ENCODE peak calls at places on chromosomes 3 and 15, in ten cellular contexts. T is cardiac fibroblast, M is tibial nerve, D is thyroid gland, X is GM23338, N is cardiac muscle cell, A is HCT116, S is bronchial epithelial cell, Z is uterus, L is adrenal gland. W is an unnamed sample.

GRCh38 chr15:23546158-23546557 is 19.3 kb upstream of the MKRN3 start:
- DNase-seq in X (no peak), Z (no peak), D (no peak), N (no peak), A (no peak), L (no peak), T (no peak), M (no peak), S (no peak), W (no peak)

GRCh38 chr3:120743081-120743365 is 479 bp downstream of the GTF2E1 start:
- DNase-seq in T (no peak), X (no peak), N (no peak), S (peak), Z (no peak), L (no peak), M (no peak), A (no peak), D (no peak), W (peak)

GRCh38 chr15:77863491-77864105 is 213.9 kb downstream of the TBC1D2B start:
- DNase-seq in Z (peak), X (no peak), M (no peak), S (no peak), T (no peak), L (no peak), N (no peak), D (no peak), A (no peak), W (no peak)

GRCh38 chr3:165202995-165203394 is 6.8 kb upstream of the SLITRK3 start:
- DNase-seq in N (no peak), T (no peak), L (no peak), S (no peak), D (no peak), M (no peak), A (no peak), Z (no peak), X (no peak), W (no peak)

GRCh38 chr15:68774521-68775293 is 46.0 kb downstream of the ANP32A start:
- DNase-seq in X (no peak), D (no peak), N (peak), A (no peak), T (peak), L (no peak), Z (no peak), M (peak), S (no peak), W (no peak)

GRCh38 chr15:86691091-86691490 is 611.4 kb downstream of the AGBL1 start:
- DNase-seq in A (no peak), N (no peak), M (no peak), S (no peak), T (no peak), D (peak), Z (no peak), X (peak), L (no peak), W (no peak)

GRCh38 chr15:47422901-47423300 is 294.4 kb upstream of the SEMA6D start:
- DNase-seq in S (peak), Z (no peak), D (no peak), T (no peak), X (no peak), A (no peak), L (no peak), M (no peak), N (no peak), W (peak)

GRCh38 chr15:73375755-73376305 is 7.1 kb upstream of the HCN4 start:
- DNase-seq in D (peak), N (no peak), Z (no peak), T (no peak), S (no peak), X (no peak), L (no peak), A (no peak), M (no peak), W (no peak)

GRCh38 chr3:179853176-179853575 is 183.6 kb downstream of the PEX5L start:
- DNase-seq in S (no peak), A (no peak), N (no peak), L (no peak), D (no peak), X (no peak), M (no peak), Z (no peak), T (peak), W (peak)

GRCh38 chr3:193968575-193968974 is 167.4 kb upstream of the HES1 start:
- DNase-seq in N (no peak), S (no peak), Z (no peak), M (no peak), L (no peak), T (no peak), D (no peak), A (no peak), X (peak), W (no peak)
- TF ChIP-seq CTCF in N (no peak), S (no peak), Z (no peak), M (no peak), L (no peak), T (no peak), D (no peak), A (no peak), X (no peak), W (no peak)

DNA sequence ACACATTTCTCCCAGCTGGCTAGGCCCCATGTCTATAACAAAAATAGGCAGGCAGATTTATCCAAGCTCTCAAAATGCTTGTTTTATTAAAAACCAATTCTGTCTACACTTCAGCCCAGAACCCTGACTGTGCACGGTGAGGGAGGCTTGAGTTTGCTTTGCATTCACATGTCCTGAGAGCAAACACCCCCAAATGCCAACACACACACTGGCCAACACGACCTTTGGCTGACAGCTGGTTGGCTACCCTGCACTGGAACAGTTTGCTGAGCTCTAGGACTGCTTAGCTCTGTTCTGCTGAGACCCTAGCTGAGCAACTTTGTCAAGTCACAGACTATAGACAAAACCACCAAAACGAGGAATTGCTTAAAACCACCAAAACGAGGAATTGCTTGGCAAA is 3.6 kb downstream of the STIMATE start:
- DNase-seq in D (peak), Z (no peak), A (no peak), X (no peak), T (no peak), M (no peak), L (no peak), N (no peak), S (no peak), W (peak)
- H3K4me3 ChIP-seq in D (no peak), Z (no peak), A (no peak), X (no peak), T (no peak), M (no peak), L (no peak), N (no peak), S (no peak), W (no peak)

GRCh38 chr3:98612587-98612986 is 19.2 kb upstream of the CPOX start:
- DNase-seq in M (no peak), N (peak), S (no peak), L (no peak), Z (no peak), X (peak), A (no peak), D (peak), T (peak), W (no peak)
- TF ChIP-seq CTCF in M (no peak), N (no peak), S (no peak), L (no peak), Z (no peak), X (peak), A (peak), D (no peak), T (peak), W (no peak)

GRCh38 chr3:8780279-8780678 is 10.9 kb upstream of the OXTR start:
- DNase-seq in T (no peak), L (no peak), X (no peak), S (no peak), A (no peak), Z (no peak), D (no peak), N (no peak), M (no peak), W (no peak)

GRCh38 chr3:8790529-8790928 is 21.1 kb upstream of the OXTR start:
- DNase-seq in L (no peak), A (no peak), T (no peak), Z (no peak), N (no peak), S (no peak), X (no peak), M (no peak), D (no peak), W (no peak)

DNA sequence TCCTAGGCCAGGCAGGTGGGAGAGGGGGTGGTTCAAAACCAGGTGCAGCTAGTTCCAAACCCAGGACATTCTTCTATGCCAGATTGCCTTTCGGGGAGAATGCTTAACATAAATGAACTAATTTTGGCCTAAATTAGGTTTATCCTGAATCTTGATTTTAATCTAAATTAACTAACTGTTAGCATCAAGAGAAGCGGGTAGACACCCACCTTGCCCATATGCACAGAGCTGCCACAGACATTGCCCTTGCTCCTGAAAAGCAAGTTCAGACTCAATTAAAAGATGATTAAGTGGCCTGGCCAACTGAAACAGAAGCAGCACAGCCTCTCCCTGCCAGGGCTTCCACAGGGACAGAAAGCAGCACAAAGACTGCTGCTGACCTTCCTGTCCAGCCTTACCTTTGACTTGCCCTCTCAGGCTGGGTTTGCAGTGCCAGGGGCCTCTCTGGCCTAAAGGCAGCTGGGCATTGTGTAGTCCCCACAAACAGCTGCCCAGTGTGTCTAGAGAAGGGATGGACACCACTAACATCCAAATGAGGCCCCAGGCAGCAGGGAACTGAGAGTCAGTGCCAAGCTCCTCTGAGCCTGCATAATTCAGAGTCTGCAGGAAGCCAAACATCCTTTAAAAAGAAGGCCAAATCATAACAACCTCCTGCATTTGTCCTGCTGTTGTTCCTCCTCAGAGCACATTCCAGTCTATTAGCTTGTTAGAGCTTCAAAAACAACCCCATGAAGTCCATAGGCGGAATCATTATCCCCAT is 15.4 kb upstream of the OXTR start:
- DNase-seq in Z (no peak), T (no peak), M (no peak), N (no peak), X (no peak), A (no peak), L (no peak), S (no peak), D (no peak), W (no peak)
- H3K4me3 ChIP-seq in Z (no peak), T (no peak), M (no peak), N (no peak), X (no peak), A (no peak), L (no peak), S (no peak), D (no peak), W (no peak)

GRCh38 chr3:152835311-152836102 is 576 bp downstream of the P2RY1 start:
- DNase-seq in A (no peak), X (peak), Z (peak), M (peak), N (peak), T (peak), D (peak), S (peak), L (peak), W (peak)
- TF ChIP-seq CTCF in A (peak), X (peak), Z (peak), M (no peak), N (peak), T (peak), D (no peak), S (peak), L (no peak), W (no peak)

GRCh38 chr15:45645026-45645980 is 10.5 kb downstream of the SQOR start:
- DNase-seq in D (no peak), L (no peak), A (no peak), N (peak), S (peak), X (no peak), M (peak), Z (no peak), T (peak), W (peak)
- H3K4me3 ChIP-seq in D (no peak), L (no peak), A (no peak), N (no peak), S (no peak), X (no peak), M (no peak), Z (no peak), T (peak), W (no peak)

GRCh38 chr3:25957026-25957425 is 167.1 kb downstream of the OXSM start:
- DNase-seq in N (no peak), S (no peak), X (no peak), M (no peak), L (no peak), D (no peak), A (no peak), T (no peak), Z (no peak), W (no peak)

GRCh38 chr3:25960776-25961175 is 170.9 kb downstream of the OXSM start:
- DNase-seq in S (no peak), Z (no peak), X (no peak), T (no peak), A (no peak), D (no peak), N (no peak), M (no peak), L (no peak), W (no peak)

GRCh38 chr3:25967385-25967784 is 177.5 kb downstream of the OXSM start:
- DNase-seq in N (no peak), L (no peak), A (no peak), X (no peak), S (peak), M (no peak), D (no peak), T (no peak), Z (no peak), W (no peak)

DNA sequence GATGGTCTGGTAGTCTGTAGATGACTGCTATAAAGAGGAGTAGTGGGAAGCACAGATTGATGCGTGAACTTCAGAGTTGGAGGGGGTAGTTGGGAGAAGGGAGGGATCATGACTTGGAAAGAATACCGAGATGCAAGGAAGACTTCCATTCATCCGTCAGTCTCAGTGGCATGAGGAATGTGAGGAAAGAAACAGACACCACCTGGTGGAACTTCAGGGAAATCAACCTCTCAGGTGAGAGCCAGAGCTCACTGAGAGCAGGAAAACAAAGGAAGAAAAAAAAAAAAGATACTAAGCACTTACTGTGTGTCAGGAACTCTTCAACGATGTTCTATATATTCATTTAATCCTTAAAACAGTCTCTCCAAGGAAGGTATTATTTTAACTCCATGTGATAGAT is 172.4 kb downstream of the OXSM start:
- DNase-seq in A (peak), N (no peak), D (no peak), M (no peak), T (no peak), Z (no peak), L (no peak), S (peak), X (peak), W (no peak)
- TF ChIP-seq CTCF in A (peak), N (no peak), D (no peak), M (no peak), T (no peak), Z (peak), L (no peak), S (peak), X (peak), W (no peak)

W was measured in foreskin fibroblast.